ENCODE peak calls at places on chromosome 21, in four cellular contexts. S, P, C and U are unnamed samples.

GRCh38 chr21:26449161-26449560 is 123.9 kb downstream of the CYYR1 start:
- DNase-seq in S (no peak), P (no peak), C (no peak), U (peak; percentile 17)

GRCh38 chr21:44425307-44425894 is 29.9 kb upstream of the LRRC3 start:
- DNase-seq in S (peak; percentile 74), P (no peak), C (peak; percentile 50), U (peak; percentile 37)

GRCh38 chr21:40067751-40068150 is 200.5 kb downstream of the PCP4 start:
- DNase-seq in S (no peak), P (no peak), C (no peak), U (no peak)

GRCh38 chr21:33651965-33652680 is 9.8 kb downstream of the ITSN1 start:
- DNase-seq in S (no peak), P (no peak), C (no peak), U (no peak)

GRCh38 chr21:16768096-16768495 is 744.7 kb upstream of the CXADR start:
- DNase-seq in S (no peak), P (no peak), C (no peak), U (no peak)

GRCh38 chr21:43308101-43308500 is 118.8 kb downstream of the SIK1 start:
- DNase-seq in S (peak; percentile 54), P (no peak), C (peak; percentile 39), U (no peak)

GRCh38 chr21:27803571-27803970 is 836.7 kb upstream of the ADAMTS5 start:
- DNase-seq in S (no peak), P (no peak), C (no peak), U (no peak)

GRCh38 chr21:21097425-21097824 is 99.2 kb downstream of the NCAM2 start:
- DNase-seq in S (no peak), P (no peak), C (no peak), U (no peak)

GRCh38 chr21:20040768-20041167 is 957.4 kb upstream of the NCAM2 start:
- DNase-seq in S (no peak), P (no peak), C (no peak), U (no peak)

GRCh38 chr21:22476726-22477646 is 1478.8 kb downstream of the NCAM2 start:
- DNase-seq in S (no peak), P (no peak), C (no peak), U (no peak)

GRCh38 chr21:44300262-44300959 is 558 bp downstream of the PFKL start:
- DNase-seq in S (peak; percentile 95), P (peak; percentile 80), C (peak; percentile 90), U (peak; percentile 37)

GRCh38 chr21:41075668-41076463 is 92.1 kb upstream of the BACE2 start:
- DNase-seq in S (peak; percentile 78), P (no peak), C (no peak), U (no peak)

GRCh38 chr21:42641311-42642218 is 11.9 kb upstream of the PDE9A start:
- DNase-seq in S (peak; percentile 12), P (no peak), C (peak; percentile 54), U (no peak)

GRCh38 chr21:17730782-17731181 is 88.4 kb downstream of the C21orf91 start:
- DNase-seq in S (no peak), P (no peak), C (no peak), U (no peak)

GRCh38 chr21:44850208-44850800 is 23.2 kb downstream of the PTTG1IP start:
- DNase-seq in S (peak; percentile 65), P (no peak), C (no peak), U (no peak)

GRCh38 chr21:38567577-38568360 is 69.5 kb upstream of the ERG start:
- DNase-seq in S (no peak), P (no peak), C (no peak), U (no peak)

GRCh38 chr21:27495836-27496235 is 528.9 kb upstream of the ADAMTS5 start:
- DNase-seq in S (no peak), P (no peak), C (no peak), U (no peak)

GRCh38 chr21:17488620-17489019 is 24.2 kb upstream of the CXADR start:
- DNase-seq in S (no peak), P (no peak), C (no peak), U (no peak)

GRCh38 chr21:29689753-29690152 is 250.0 kb downstream of the GRIK1 start:
- DNase-seq in S (no peak), P (no peak), C (no peak), U (no peak)

GRCh38 chr21:28392436-28392835 is 600.2 kb downstream of the LTN1 start:
- DNase-seq in S (no peak), P (no peak), C (no peak), U (no peak)

GRCh38 chr21:26966978-26967913 is at the start of gene ADAMTS5:
- DNase-seq in S (peak; percentile 77), P (peak; percentile 55), C (peak; percentile 72), U (no peak)

GRCh38 chr21:38861989-38862683 is 56.4 kb downstream of the ETS2 start:
- DNase-seq in S (no peak), P (no peak), C (no peak), U (no peak)

GRCh38 chr21:33871171-33871570 is 44.4 kb downstream of the ATP5PO start:
- DNase-seq in S (no peak), P (no peak), C (no peak), U (no peak)

GRCh38 chr21:44708866-44709425 is 2.4 kb downstream of the TSPEAR start:
- DNase-seq in S (no peak), P (no peak), C (no peak), U (no peak)

GRCh38 chr21:42303443-42303842 is 11.8 kb downstream of the TFF3 start:
- DNase-seq in S (no peak), P (no peak), C (no peak), U (no peak)

GRCh38 chr21:33898546-33898945 is 17.1 kb downstream of the ATP5PO start:
- DNase-seq in S (no peak), P (no peak), C (no peak), U (no peak)

GRCh38 chr21:15823486-15824150 is 93.8 kb downstream of the USP25 start:
- DNase-seq in S (no peak), P (no peak), C (no peak), U (no peak)

GRCh38 chr21:15208787-15209186 is 144.0 kb upstream of the NRIP1 start:
- DNase-seq in S (no peak), P (no peak), C (no peak), U (no peak)

GRCh38 chr21:41256771-41257702 is 59.6 kb upstream of the FAM3B start:
- DNase-seq in S (no peak), P (no peak), C (no peak), U (no peak)

GRCh38 chr21:42751866-42752265 is 98.4 kb downstream of the PDE9A start:
- DNase-seq in S (peak; percentile 55), P (no peak), C (no peak), U (no peak)

GRCh38 chr21:26405071-26405470 is 168.0 kb downstream of the CYYR1 start:
- DNase-seq in S (no peak), P (no peak), C (no peak), U (no peak)

GRCh38 chr21:38447611-38448010 is 50.7 kb downstream of the ERG start:
- DNase-seq in S (no peak), P (no peak), C (no peak), U (no peak)

GRCh38 chr21:36695283-36695634 is 3.7 kb upstream of the SIM2 start:
- DNase-seq in S (no peak), P (no peak), C (no peak), U (no peak)

GRCh38 chr21:36692844-36693143 is 6.1 kb upstream of the SIM2 start:
- DNase-seq in S (peak; percentile 76), P (no peak), C (no peak), U (no peak)

GRCh38 chr21:36694593-36695282 is 4.2 kb upstream of the SIM2 start:
- DNase-seq in S (no peak), P (no peak), C (no peak), U (no peak)

GRCh38 chr21:36693144-36694040 is 5.5 kb upstream of the SIM2 start:
- DNase-seq in S (peak; percentile 64), P (no peak), C (no peak), U (no peak)

DNA sequence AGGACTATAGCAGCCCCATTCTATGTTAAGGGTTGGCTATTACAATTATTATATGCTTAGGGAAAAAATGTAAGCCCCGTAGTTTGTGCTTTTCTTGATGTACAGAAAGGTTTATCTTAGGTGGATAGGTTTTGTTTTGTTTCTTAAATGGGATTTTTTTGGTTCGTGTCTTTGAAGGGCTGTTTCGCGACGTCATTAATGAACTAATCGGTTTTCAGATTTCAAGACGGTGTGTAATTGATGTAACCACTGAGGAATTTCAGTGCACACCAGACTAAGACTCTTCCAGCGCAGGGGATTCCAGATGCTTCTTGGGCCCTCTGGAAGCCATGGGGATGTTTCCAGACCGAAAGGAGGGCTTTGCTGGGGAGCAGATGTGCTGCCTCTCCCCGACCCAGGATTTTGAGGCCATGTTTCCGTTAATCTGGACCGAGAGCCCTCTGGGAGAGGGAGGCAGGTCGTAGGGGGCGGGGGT is 4.8 kb upstream of the SIM2 start:
- DNase-seq in S (no peak), P (no peak), C (no peak), U (no peak)
- H3K27ac ChIP-seq in S (no peak overlapping the region), P (no peak overlapping the region), C (no peak overlapping the region), U (no peak overlapping the region)

DNA sequence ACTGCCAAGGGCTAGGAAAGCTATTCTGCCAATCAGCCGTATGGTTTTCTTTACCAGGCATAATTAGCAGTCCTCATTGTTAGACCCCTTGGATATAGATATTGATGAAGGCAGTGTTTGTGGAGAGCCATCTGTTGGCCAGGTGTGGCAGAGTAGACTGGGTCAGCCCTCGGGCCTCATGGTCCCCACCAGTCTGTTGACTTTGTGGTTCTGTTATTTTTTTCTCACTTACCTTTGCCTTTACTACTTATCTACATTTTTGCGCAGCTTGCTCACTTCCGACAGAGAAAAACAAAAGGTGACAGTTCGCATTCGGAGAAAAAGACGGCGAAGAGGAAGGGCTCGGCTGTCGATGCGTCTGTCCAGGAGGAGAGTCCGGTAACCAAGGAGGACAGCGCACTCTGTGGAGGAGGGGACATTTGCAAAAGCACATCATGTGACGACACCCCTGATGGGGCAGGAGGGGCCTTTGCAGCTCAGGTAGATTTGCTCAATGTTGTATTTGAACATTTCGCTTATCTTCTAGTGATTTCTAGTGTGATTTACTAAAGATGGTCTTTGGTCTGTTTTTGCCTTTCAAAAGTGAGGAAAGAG is 2.3 kb downstream of the PCNT start:
- DNase-seq in S (peak; percentile 10), P (no peak), C (no peak), U (no peak)
- TF ChIP-seq CTCF in S (no peak), P (no peak), C (no peak), U (no peak)

GRCh38 chr21:31266241-31266640 is 77.8 kb downstream of the TIAM1 start:
- DNase-seq in S (no peak), P (no peak), C (no peak), U (no peak)
- H3K27ac ChIP-seq in S (no peak overlapping the region), P (no peak overlapping the region), C (no peak overlapping the region), U (peak overlapping the region; percentile 5)

GRCh38 chr21:35050348-35051286 is 1.5 kb upstream of the RUNX1 start:
- DNase-seq in S (no peak), P (no peak), C (no peak), U (no peak)

GRCh38 chr21:35052786-35053185 is 3.7 kb upstream of the RUNX1 start:
- DNase-seq in S (no peak), P (no peak), C (no peak), U (no peak)

GRCh38 chr21:35048706-35049617 is at the start of gene RUNX1:
- DNase-seq in S (peak; percentile 72), P (no peak), C (peak; percentile 62), U (no peak)

GRCh38 chr21:35053356-35054096 is 4.4 kb upstream of the RUNX1 start:
- DNase-seq in S (no peak), P (no peak), C (no peak), U (no peak)

GRCh38 chr21:35051287-35051818 is 2.3 kb upstream of the RUNX1 start:
- DNase-seq in S (peak; percentile 95), P (peak; percentile 77), C (peak; percentile 91), U (peak; percentile 50)
- TF ChIP-seq CTCF in S (peak; percentile 60), P (peak; percentile 56), C (peak; percentile 65), U (peak; percentile 47)